ENCODE peak calls at places on chromosomes 3 and 15, in seven cellular contexts. M, L, T, I, H, V and A are unnamed samples.

GRCh38 chr3:196080997-196081833 is 675 bp downstream of the TFRC start:
- DNase-seq in M (peak), L (peak), T (peak), I (peak), H (peak), V (peak), A (peak)

GRCh38 chr3:48426401-48426909 is 3.4 kb downstream of the PLXNB1 start:
- DNase-seq in M (no peak), L (no peak), T (peak), I (peak), H (no peak), V (no peak), A (no peak)

GRCh38 chr15:52217186-52217585 is 26.0 kb upstream of the GNB5 start:
- DNase-seq in M (no peak), L (no peak), T (no peak), I (no peak), H (peak), V (peak), A (no peak)

GRCh38 chr3:160698806-160699205 is 21.8 kb downstream of the ARL14 start:
- DNase-seq in M (no peak), L (no peak), T (no peak), I (no peak), H (no peak), V (no peak), A (no peak)

GRCh38 chr15:58758141-58758540 is 8.6 kb upstream of the ADAM10 start:
- DNase-seq in M (no peak), L (peak), T (no peak), I (no peak), H (peak), V (no peak), A (no peak)

GRCh38 chr15:28179270-28179669 is 80.2 kb upstream of the OCA2 start:
- DNase-seq in M (no peak), L (no peak), T (no peak), I (no peak), H (no peak), V (no peak), A (no peak)

GRCh38 chr15:74406992-74407705 is 26.6 kb downstream of the SEMA7A start:
- DNase-seq in M (peak), L (no peak), T (no peak), I (no peak), H (no peak), V (no peak), A (no peak)

GRCh38 chr3:186165331-186165730 is 56.4 kb upstream of the ETV5 start:
- DNase-seq in M (peak), L (no peak), T (no peak), I (no peak), H (no peak), V (no peak), A (no peak)

GRCh38 chr15:63192604-63193206 is 3.3 kb downstream of the RAB8B start:
- DNase-seq in M (no peak), L (peak), T (no peak), I (no peak), H (no peak), V (no peak), A (no peak)
- TF ChIP-seq CTCF in M (no peak), L (no peak), T (no peak), I (no peak), H (no peak), V (no peak), A (no peak)

DNA sequence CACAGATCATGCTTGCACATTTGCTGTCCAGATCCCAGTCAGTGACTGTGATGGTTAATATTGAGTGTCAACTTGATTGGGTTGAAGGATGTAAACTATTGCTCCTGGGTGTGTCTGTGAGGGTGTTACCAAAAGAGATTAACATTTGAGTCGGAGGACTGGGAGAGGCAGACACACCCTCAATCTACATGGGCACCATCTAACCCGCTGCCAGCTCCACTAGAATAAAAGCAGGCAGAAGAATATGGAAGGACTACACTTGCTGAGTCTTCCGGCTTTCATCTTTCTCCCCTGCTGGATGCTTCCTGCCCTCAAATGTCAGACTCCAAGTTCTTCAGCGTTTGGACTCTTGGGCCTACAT is 5.1 kb downstream of the GP9 start:
- DNase-seq in M (no peak), L (no peak), T (no peak), I (no peak), H (no peak), V (no peak), A (no peak)
- TF ChIP-seq CTCF in M (no peak), L (no peak), T (no peak), I (no peak), H (no peak), V (no peak), A (no peak)

DNA sequence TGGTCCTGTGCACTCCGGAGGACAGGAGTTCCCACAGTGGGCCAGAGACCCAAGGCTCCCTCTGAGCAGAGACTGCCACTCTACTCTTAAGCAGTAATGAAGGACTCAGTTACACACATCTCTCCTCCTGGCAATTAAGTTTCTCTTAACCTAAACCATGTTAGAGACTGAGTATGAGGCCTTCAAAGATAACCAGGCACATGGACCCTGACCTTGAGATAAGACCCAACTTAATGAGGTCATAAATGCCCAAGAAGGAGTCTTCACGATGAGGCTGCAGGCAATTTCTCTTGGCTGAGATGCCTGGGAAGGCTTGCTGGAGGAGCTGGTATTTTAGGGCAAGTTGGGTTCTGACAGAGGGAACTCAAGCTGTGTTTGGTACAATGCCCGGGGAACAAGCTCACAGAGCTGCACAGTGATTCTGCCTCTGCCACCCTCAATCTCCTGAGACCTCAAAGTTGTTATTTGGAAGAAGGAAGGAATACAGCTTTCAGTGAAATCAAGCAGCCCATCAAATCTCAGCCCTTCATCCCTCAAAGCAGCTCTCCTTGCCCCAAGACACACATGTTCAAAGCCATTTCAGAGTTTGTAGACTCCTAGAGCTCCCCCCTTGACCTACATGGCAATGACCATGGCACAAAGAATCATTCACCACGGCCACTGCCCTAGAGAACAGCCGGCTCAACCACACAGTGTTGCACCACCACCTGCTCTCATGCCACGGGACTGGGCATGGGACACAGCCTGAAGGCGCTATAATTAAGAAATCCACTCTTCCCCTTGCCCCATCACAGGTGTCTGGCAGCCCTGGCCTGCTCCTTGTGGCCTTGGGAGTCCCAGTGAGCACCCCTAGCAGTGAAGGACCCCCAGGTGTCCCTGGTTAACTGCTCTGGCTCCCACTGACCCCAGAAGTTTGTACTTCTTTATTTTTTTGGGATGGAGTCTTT is 7.1 kb downstream of the RMDN3 start:
- DNase-seq in M (no peak), L (no peak), T (no peak), I (no peak), H (no peak), V (peak), A (no peak)
- TF ChIP-seq CTCF in M (no peak), L (no peak), T (no peak), I (no peak), H (no peak), V (no peak), A (no peak)

DNA sequence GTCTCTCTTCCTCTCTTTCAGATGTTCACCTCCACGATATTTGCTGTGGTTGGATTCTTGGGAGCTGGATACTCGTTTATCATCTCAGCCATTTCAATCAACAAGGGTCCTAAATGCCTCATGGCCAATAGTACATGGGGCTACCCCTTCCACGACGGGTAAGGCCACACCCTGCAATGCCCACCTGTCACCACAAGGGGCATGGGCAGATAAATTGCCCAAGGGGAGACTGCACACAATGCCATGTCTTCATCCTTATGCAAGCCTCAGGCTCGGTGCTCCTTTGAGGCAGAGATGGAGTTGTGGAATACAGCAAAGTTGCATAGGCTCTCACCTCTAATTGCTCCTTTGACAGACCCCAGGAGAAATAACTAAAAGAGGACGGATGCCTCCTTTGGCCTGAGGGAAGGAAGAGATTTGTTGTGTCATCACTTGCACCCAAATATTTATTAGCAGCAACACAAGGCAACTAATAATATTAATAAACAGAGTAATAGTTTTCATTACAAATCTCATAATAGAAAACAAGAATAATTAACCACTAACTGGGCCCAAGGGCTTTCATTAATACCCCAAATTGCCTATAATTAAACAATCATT is 13.2 kb downstream of the TM4SF4 start:
- DNase-seq in M (no peak), L (no peak), T (no peak), I (no peak), H (peak), V (no peak), A (no peak)
- TF ChIP-seq CTCF in M (peak), L (peak), T (peak), I (no peak), H (peak), V (peak), A (peak)

GRCh38 chr3:123027292-123028232 is at the start of gene SEMA5B:
- DNase-seq in M (no peak), L (peak), T (peak), I (peak), H (no peak), V (peak), A (no peak)
- TF ChIP-seq CTCF in M (peak), L (peak), T (peak), I (no peak), H (peak), V (peak), A (no peak)

GRCh38 chr15:70854669-70854976 is 666 bp upstream of the LARP6 start:
- DNase-seq in M (no peak), L (peak), T (no peak), I (no peak), H (no peak), V (no peak), A (no peak)
- TF ChIP-seq CTCF in M (peak), L (peak), T (no peak), I (no peak), H (no peak), V (no peak), A (no peak)

DNA sequence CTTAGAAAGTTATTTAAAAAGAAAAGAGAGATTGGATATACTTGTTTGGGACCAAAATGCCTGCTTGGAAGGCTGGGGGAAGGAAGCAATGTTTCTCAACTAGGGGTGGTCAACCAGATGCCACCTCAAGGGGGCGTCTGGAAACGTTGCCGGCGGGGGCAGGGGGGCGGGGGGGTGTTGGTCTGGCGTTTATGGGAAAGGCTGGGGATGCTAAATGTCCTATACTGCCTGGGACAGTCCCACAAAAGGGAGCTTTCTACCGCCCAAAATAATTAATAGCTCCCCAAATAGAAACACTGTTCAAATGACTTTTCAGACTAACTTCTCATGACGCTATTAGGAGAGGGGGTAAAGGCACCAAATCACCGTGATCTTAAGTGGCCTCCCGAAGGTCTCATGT is 2.2 kb downstream of the POLG start:
- DNase-seq in M (peak), L (no peak), T (no peak), I (peak), H (peak), V (no peak), A (no peak)
- TF ChIP-seq CTCF in M (peak), L (peak), T (peak), I (no peak), H (peak), V (peak), A (peak)

DNA sequence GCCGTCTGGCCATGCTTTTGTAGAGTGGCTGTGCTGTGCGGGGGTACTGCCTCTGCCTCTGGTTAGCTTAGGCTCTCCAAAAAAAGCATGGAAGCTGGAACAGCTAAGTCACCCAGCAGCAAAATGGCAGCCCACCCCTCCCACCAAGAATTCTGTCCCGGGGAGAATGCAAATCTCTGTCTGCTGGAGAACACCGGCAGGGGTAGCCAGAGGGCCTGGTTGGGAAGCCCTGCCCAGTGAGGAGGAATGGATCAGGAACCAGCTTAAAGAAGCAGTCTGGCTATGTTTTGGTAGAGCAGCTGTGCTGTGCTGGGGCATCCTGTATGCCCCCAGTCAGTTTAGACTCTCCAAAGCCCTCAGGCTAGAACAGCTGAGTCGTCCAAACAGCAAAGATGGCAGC is 56.2 kb upstream of the PTPRG start:
- DNase-seq in M (no peak), L (no peak), T (no peak), I (no peak), H (no peak), V (no peak), A (no peak)
- TF ChIP-seq CTCF in M (no peak), L (no peak), T (no peak), I (no peak), H (no peak), V (no peak), A (no peak)